ENCODE peak calls at places on chromosomes 1 and 21, in seven cellular contexts. One of them, this sample, is unnamed.

GRCh38 chr1:6178751-6179563 is 1.2 kb downstream of the CHD5 start:
- DNase-seq in GM12891: no peak
- DNase-seq in fibroblast of pulmonary artery: no peak
- DNase-seq in colonic mucosa: no peak
- DNase-seq in NCI-H1092: no peak
- DNase-seq in fibroblast of lung: no peak
- DNase-seq in T-helper 2 cell: no peak
- DNase-seq in this sample: no peak

GRCh38 chr1:41442697-41443251 is 41.7 kb downstream of the EDN2 start:
- DNase-seq in GM12891: no peak
- DNase-seq in fibroblast of pulmonary artery: no peak
- DNase-seq in colonic mucosa: no peak
- DNase-seq in NCI-H1092: no peak
- DNase-seq in fibroblast of lung: peak; percentile 64
- DNase-seq in T-helper 2 cell: no peak
- DNase-seq in this sample: no peak

GRCh38 chr1:226360106-226360746 is 47.7 kb downstream of the PARP1 start:
- DNase-seq in GM12891: no peak
- DNase-seq in fibroblast of pulmonary artery: no peak
- DNase-seq in colonic mucosa: no peak
- DNase-seq in NCI-H1092: no peak
- DNase-seq in fibroblast of lung: no peak
- DNase-seq in T-helper 2 cell: no peak
- DNase-seq in this sample: no peak

GRCh38 chr1:32334864-32335618 is 992 bp downstream of the MARCKSL1 start:
- DNase-seq in GM12891: peak; percentile 50
- DNase-seq in fibroblast of pulmonary artery: peak; percentile 49
- DNase-seq in colonic mucosa: peak; percentile 54
- DNase-seq in NCI-H1092: peak; percentile 68
- DNase-seq in fibroblast of lung: peak; percentile 37
- DNase-seq in T-helper 2 cell: peak; percentile 62
- DNase-seq in this sample: peak; percentile 64

GRCh38 chr1:76336951-76337371 is 262.4 kb downstream of the ST6GALNAC3 start:
- DNase-seq in GM12891: no peak
- DNase-seq in fibroblast of pulmonary artery: peak; percentile 98
- DNase-seq in colonic mucosa: peak; percentile 29
- DNase-seq in NCI-H1092: peak; percentile 83
- DNase-seq in fibroblast of lung: peak; percentile 89
- DNase-seq in T-helper 2 cell: no peak
- DNase-seq in this sample: no peak

GRCh38 chr1:184158911-184159701 is 107.6 kb downstream of the TSEN15 start:
- DNase-seq in GM12891: no peak
- DNase-seq in fibroblast of pulmonary artery: no peak
- DNase-seq in colonic mucosa: no peak
- DNase-seq in NCI-H1092: no peak
- DNase-seq in fibroblast of lung: no peak
- DNase-seq in T-helper 2 cell: no peak
- DNase-seq in this sample: no peak

GRCh38 chr1:144101397-144102050 is 129.7 kb upstream of the FAM72C start:
- DNase-seq in GM12891: peak; percentile 2
- DNase-seq in fibroblast of pulmonary artery: no peak
- DNase-seq in colonic mucosa: peak; percentile 20
- DNase-seq in NCI-H1092: no peak
- DNase-seq in fibroblast of lung: no peak
- DNase-seq in T-helper 2 cell: peak; percentile 22
- DNase-seq in this sample: peak; percentile 0

GRCh38 chr1:56811331-56811730 is 7.9 kb downstream of the FYB2 start:
- DNase-seq in GM12891: no peak
- DNase-seq in fibroblast of pulmonary artery: no peak
- DNase-seq in colonic mucosa: no peak
- DNase-seq in NCI-H1092: no peak
- DNase-seq in fibroblast of lung: no peak
- DNase-seq in T-helper 2 cell: no peak
- DNase-seq in this sample: no peak

GRCh38 chr21:41280115-41280919 is 36.3 kb upstream of the FAM3B start:
- DNase-seq in GM12891: no peak
- DNase-seq in fibroblast of pulmonary artery: peak; percentile 74
- DNase-seq in colonic mucosa: no peak
- DNase-seq in NCI-H1092: no peak
- DNase-seq in fibroblast of lung: peak; percentile 30
- DNase-seq in T-helper 2 cell: no peak
- DNase-seq in this sample: no peak

GRCh38 chr1:181059435-181059834 is 25.7 kb downstream of the MR1 start:
- DNase-seq in GM12891: no peak
- DNase-seq in fibroblast of pulmonary artery: no peak
- DNase-seq in colonic mucosa: no peak
- DNase-seq in NCI-H1092: no peak
- DNase-seq in fibroblast of lung: no peak
- DNase-seq in T-helper 2 cell: no peak
- DNase-seq in this sample: no peak

GRCh38 chr1:7890853-7891252 is 38.0 kb upstream of the UTS2 start:
- DNase-seq in GM12891: no peak
- DNase-seq in fibroblast of pulmonary artery: no peak
- DNase-seq in colonic mucosa: no peak
- DNase-seq in NCI-H1092: no peak
- DNase-seq in fibroblast of lung: no peak
- DNase-seq in T-helper 2 cell: no peak
- DNase-seq in this sample: no peak

GRCh38 chr1:90713741-90714509 is 3.2 kb downstream of the BARHL2 start:
- DNase-seq in GM12891: no peak
- DNase-seq in fibroblast of pulmonary artery: no peak
- DNase-seq in colonic mucosa: no peak
- DNase-seq in NCI-H1092: no peak
- DNase-seq in fibroblast of lung: no peak
- DNase-seq in T-helper 2 cell: no peak
- DNase-seq in this sample: no peak

GRCh38 chr1:62693123-62693522 is 4.9 kb upstream of the DOCK7 start:
- DNase-seq in GM12891: no peak
- DNase-seq in fibroblast of pulmonary artery: no peak
- DNase-seq in colonic mucosa: no peak
- DNase-seq in NCI-H1092: no peak
- DNase-seq in fibroblast of lung: no peak
- DNase-seq in T-helper 2 cell: no peak
- DNase-seq in this sample: no peak

GRCh38 chr1:39933956-39934941 is 20.7 kb upstream of the MFSD2A start:
- DNase-seq in GM12891: no peak
- DNase-seq in fibroblast of pulmonary artery: peak; percentile 99
- DNase-seq in colonic mucosa: peak; percentile 92
- DNase-seq in NCI-H1092: no peak
- DNase-seq in fibroblast of lung: peak; percentile 76
- DNase-seq in T-helper 2 cell: no peak
- DNase-seq in this sample: no peak

GRCh38 chr1:85628791-85629531 is 48.4 kb downstream of the CCN1 start:
- DNase-seq in GM12891: no peak
- DNase-seq in fibroblast of pulmonary artery: peak; percentile 79
- DNase-seq in colonic mucosa: peak; percentile 53
- DNase-seq in NCI-H1092: no peak
- DNase-seq in fibroblast of lung: peak; percentile 92
- DNase-seq in T-helper 2 cell: no peak
- DNase-seq in this sample: no peak

This sample was measured in central memory CD4-positive, alpha-beta T cell.